ENCODE peak calls at places on chromosome 14, in seven cellular contexts. V is breast epithelium, N is astrocyte, U is body of pancreas, F is GM23248, S is psoas muscle, T is prostate gland. J is an unnamed sample.

GRCh38 chr14:93073366-93073722 is 42.4 kb downstream of the ITPK1 start:
- DNase-seq in V (no peak), N (no peak), U (no peak), F (no peak), S (no peak), T (no peak), J (no peak)

GRCh38 chr14:52397844-52398243 is 83.7 kb downstream of the PTGER2 start:
- DNase-seq in V (no peak), N (no peak), U (no peak), F (no peak), S (no peak), T (no peak), J (no peak)

GRCh38 chr14:54660712-54661111 is 93.8 kb downstream of the SAMD4A start:
- DNase-seq in V (no peak), N (no peak), U (no peak), F (no peak), S (no peak), T (no peak), J (no peak)

GRCh38 chr14:94398536-94398935 is 10.1 kb upstream of the SERPINA1 start:
- DNase-seq in V (no peak), N (no peak), U (no peak), F (no peak), S (no peak), T (no peak), J (no peak)

GRCh38 chr14:52233693-52234092 is 33.8 kb upstream of the PTGDR start:
- DNase-seq in V (no peak), N (no peak), U (no peak), F (no peak), S (no peak), T (no peak), J (no peak)

GRCh38 chr14:25108959-25109358 is 59.0 kb upstream of the STXBP6 start:
- DNase-seq in V (no peak), N (peak), U (peak), F (no peak), S (no peak), T (peak), J (no peak)

GRCh38 chr14:73426877-73427276 is 31.5 kb downstream of the NUMB start:
- DNase-seq in V (no peak), N (peak), U (no peak), F (peak), S (no peak), T (no peak), J (no peak)

GRCh38 chr14:74620497-74620921 is 8.5 kb upstream of the LTBP2 start:
- DNase-seq in V (no peak), N (peak), U (no peak), F (peak), S (no peak), T (no peak), J (no peak)

GRCh38 chr14:37939442-37940028 is 268.2 kb upstream of the SSTR1 start:
- DNase-seq in V (no peak), N (no peak), U (no peak), F (no peak), S (no peak), T (no peak), J (no peak)

GRCh38 chr14:102277874-102278630 is 26.9 kb downstream of the MOK start:
- DNase-seq in V (no peak), N (no peak), U (no peak), F (no peak), S (no peak), T (no peak), J (no peak)

GRCh38 chr14:94650806-94651805 is 38.9 kb downstream of the SERPINA3 start:
- DNase-seq in V (no peak), N (no peak), U (no peak), F (no peak), S (no peak), T (no peak), J (no peak)

GRCh38 chr14:49164074-49164473 is 422.1 kb downstream of the RPS29 start:
- DNase-seq in V (no peak), N (no peak), U (no peak), F (no peak), S (no peak), T (no peak), J (no peak)

GRCh38 chr14:49160983-49161382 is 425.2 kb downstream of the RPS29 start:
- DNase-seq in V (no peak), N (no peak), U (no peak), F (no peak), S (no peak), T (no peak), J (no peak)
- H3K4me3 ChIP-seq in V (no peak), N (no peak), U (no peak), F (no peak), S (no peak), T (no peak), J (no peak)

GRCh38 chr14:96782436-96782835 is 14.7 kb upstream of the VRK1 start:
- DNase-seq in V (no peak), N (no peak), U (no peak), F (no peak), S (no peak), T (no peak), J (no peak)
- H3K27ac ChIP-seq in V (no peak), N (no peak), U (no peak), F (no peak), S (no peak), T (no peak), J (no peak)

GRCh38 chr14:88851587-88851986 is 27.1 kb downstream of the TTC8 start:
- DNase-seq in V (no peak), N (no peak), U (no peak), F (no peak), S (no peak), T (no peak), J (no peak)
- H3K4me3 ChIP-seq in V (no peak), N (no peak), U (no peak), F (no peak), S (no peak), T (no peak), J (no peak)

DNA sequence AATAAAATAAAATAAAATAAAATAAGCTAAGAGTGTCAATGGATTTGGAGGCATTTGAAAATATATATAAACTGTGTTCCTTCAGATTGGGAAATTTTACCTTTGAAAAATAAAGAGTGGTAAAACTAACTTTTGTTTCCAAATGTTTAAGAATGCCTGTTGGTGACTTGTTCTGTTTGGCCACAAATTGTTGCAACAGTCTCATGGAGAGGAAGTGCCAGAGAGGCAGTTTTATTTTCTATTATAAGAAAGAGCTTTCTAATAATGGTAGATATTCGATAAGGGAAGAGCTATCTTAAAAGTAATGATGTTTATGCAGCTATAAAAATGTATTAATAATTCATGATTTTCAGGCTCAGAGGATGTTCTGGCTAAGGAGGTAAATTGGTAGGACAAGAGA is 68.8 kb upstream of the MDGA2 start:
- DNase-seq in V (no peak), N (no peak), U (no peak), F (no peak), S (no peak), T (no peak), J (no peak)
- H3K27ac ChIP-seq in V (no peak), N (no peak), U (no peak), F (no peak), S (no peak), T (no peak), J (no peak)

DNA sequence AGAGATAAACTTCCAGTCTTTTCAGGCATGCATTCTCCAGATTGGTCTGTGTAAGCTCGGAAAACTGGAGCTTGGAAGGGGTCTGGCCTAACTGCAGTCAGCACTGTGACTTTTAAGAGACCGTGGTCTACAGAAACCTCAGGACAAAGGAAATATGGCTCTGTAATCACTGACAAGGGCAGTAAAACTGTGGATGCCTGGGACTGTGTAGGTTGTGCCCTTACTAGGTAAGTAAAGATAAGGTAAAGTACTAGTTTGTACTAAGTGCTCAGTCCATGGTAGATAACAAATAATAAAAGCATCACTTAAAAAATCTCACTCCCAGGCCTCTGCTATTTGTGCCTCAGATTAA is 133.3 kb downstream of the KCNK10 start:
- DNase-seq in V (no peak), N (no peak), U (no peak), F (no peak), S (no peak), T (no peak), J (no peak)
- H3K4me3 ChIP-seq in V (no peak), N (no peak), U (no peak), F (no peak), S (no peak), T (no peak), J (no peak)

GRCh38 chr14:68423686-68424085 is 369.2 kb downstream of the ZFP36L1 start:
- DNase-seq in V (no peak), N (no peak), U (no peak), F (no peak), S (no peak), T (no peak), J (no peak)
- H3K27ac ChIP-seq in V (no peak), N (no peak), U (no peak), F (no peak), S (no peak), T (no peak), J (no peak)

DNA sequence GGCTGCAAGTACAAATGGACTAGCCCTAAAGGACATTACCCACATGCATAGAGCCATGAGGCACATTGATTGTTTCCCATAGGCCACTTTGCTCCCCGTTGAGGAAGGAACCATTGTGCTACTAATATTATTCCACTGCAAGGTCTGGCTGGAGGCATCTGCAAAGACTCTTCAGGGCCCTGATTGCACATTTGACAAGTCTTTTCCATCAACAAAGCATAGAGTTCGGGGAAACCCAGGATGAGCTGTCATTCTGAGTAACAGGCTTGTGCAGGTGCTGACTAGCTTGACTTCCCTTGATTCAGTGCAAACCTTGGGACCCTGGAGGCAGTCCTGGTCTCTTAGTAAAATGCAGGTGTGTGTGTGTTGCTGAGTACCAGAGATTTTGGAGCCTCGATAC is 73.8 kb downstream of the SUSD6 start:
- DNase-seq in V (no peak), N (peak), U (no peak), F (peak), S (no peak), T (no peak), J (no peak)
- H3K4me3 ChIP-seq in V (no peak), N (no peak), U (no peak), F (no peak), S (no peak), T (no peak), J (no peak)

GRCh38 chr14:58605465-58605864 is 32.3 kb upstream of the DACT1 start:
- DNase-seq in V (no peak), N (no peak), U (no peak), F (no peak), S (no peak), T (no peak), J (no peak)

GRCh38 chr14:58607131-58607531 is 30.6 kb upstream of the DACT1 start:
- DNase-seq in V (no peak), N (no peak), U (no peak), F (no peak), S (no peak), T (no peak), J (no peak)

GRCh38 chr14:58607571-58608317 is 30.0 kb upstream of the DACT1 start:
- DNase-seq in V (no peak), N (peak), U (no peak), F (peak), S (no peak), T (no peak), J (no peak)
- H3K27ac ChIP-seq in V (no peak), N (no peak), U (no peak), F (peak), S (no peak), T (no peak), J (no peak)

GRCh38 chr14:96494331-96494730 is 7.9 kb upstream of the PAPOLA start:
- DNase-seq in V (no peak), N (no peak), U (no peak), F (no peak), S (no peak), T (no peak), J (no peak)

GRCh38 chr14:96501383-96501745 is 818 bp upstream of the PAPOLA start:
- DNase-seq in V (no peak), N (no peak), U (no peak), F (no peak), S (no peak), T (peak), J (no peak)

GRCh38 chr14:96493178-96493577 is 9.0 kb upstream of the PAPOLA start:
- DNase-seq in V (no peak), N (no peak), U (no peak), F (no peak), S (no peak), T (no peak), J (no peak)

GRCh38 chr14:96497586-96497985 is 4.6 kb upstream of the PAPOLA start:
- DNase-seq in V (no peak), N (no peak), U (no peak), F (no peak), S (no peak), T (no peak), J (no peak)

GRCh38 chr14:96497087-96497486 is 5.1 kb upstream of the PAPOLA start:
- DNase-seq in V (no peak), N (no peak), U (no peak), F (no peak), S (no peak), T (no peak), J (no peak)
- H3K4me3 ChIP-seq in V (no peak), N (no peak), U (no peak), F (no peak), S (no peak), T (no peak), J (no peak)

J was measured in dorsolateral prefrontal cortex.